ENCODE peak calls at places on chromosomes 2 and 18, in seven cellular contexts. One of them, this sample, is unnamed.

GRCh38 chr2:112674229-112674628 is 28.5 kb downstream of the SLC20A1 start:
- DNase-seq in AML-193: peak
- DNase-seq in HT1080: no peak
- DNase-seq in SJSA1: no peak
- DNase-seq in Daoy: no peak
- DNase-seq in astrocyte of the hippocampus: no peak
- DNase-seq in stimulated activated CD8-positive, alpha-beta memory T cell treated with anti-CD3 and anti-CD28 coated beads, Interleukin-15, amount 100 ng/mL, for 48 hours: no peak
- DNase-seq in this sample: no peak

GRCh38 chr18:9017170-9017899 is 85.2 kb upstream of the NDUFV2 start:
- DNase-seq in AML-193: peak
- DNase-seq in HT1080: peak
- DNase-seq in SJSA1: peak
- DNase-seq in Daoy: peak
- DNase-seq in astrocyte of the hippocampus: peak
- DNase-seq in stimulated activated CD8-positive, alpha-beta memory T cell treated with anti-CD3 and anti-CD28 coated beads, Interleukin-15, amount 100 ng/mL, for 48 hours: peak
- DNase-seq in this sample: peak

GRCh38 chr2:44364604-44365003 is 2.9 kb downstream of the CAMKMT start:
- DNase-seq in AML-193: no peak
- DNase-seq in HT1080: no peak
- DNase-seq in SJSA1: no peak
- DNase-seq in Daoy: no peak
- DNase-seq in astrocyte of the hippocampus: no peak
- DNase-seq in stimulated activated CD8-positive, alpha-beta memory T cell treated with anti-CD3 and anti-CD28 coated beads, Interleukin-15, amount 100 ng/mL, for 48 hours: no peak
- DNase-seq in this sample: no peak

GRCh38 chr2:28649481-28650260 is 102.0 kb upstream of the PPP1CB start:
- DNase-seq in AML-193: no peak
- DNase-seq in HT1080: peak
- DNase-seq in SJSA1: peak
- DNase-seq in Daoy: peak
- DNase-seq in astrocyte of the hippocampus: no peak
- DNase-seq in stimulated activated CD8-positive, alpha-beta memory T cell treated with anti-CD3 and anti-CD28 coated beads, Interleukin-15, amount 100 ng/mL, for 48 hours: peak
- DNase-seq in this sample: no peak

GRCh38 chr2:178152033-178152432 is 39.8 kb downstream of the RBM45 start:
- DNase-seq in AML-193: no peak
- DNase-seq in HT1080: no peak
- DNase-seq in SJSA1: peak
- DNase-seq in Daoy: no peak
- DNase-seq in astrocyte of the hippocampus: no peak
- DNase-seq in stimulated activated CD8-positive, alpha-beta memory T cell treated with anti-CD3 and anti-CD28 coated beads, Interleukin-15, amount 100 ng/mL, for 48 hours: no peak
- DNase-seq in this sample: no peak

GRCh38 chr2:10204326-10205200 is 82.0 kb downstream of the RRM2 start:
- DNase-seq in AML-193: no peak
- DNase-seq in HT1080: no peak
- DNase-seq in SJSA1: no peak
- DNase-seq in Daoy: no peak
- DNase-seq in astrocyte of the hippocampus: peak
- DNase-seq in stimulated activated CD8-positive, alpha-beta memory T cell treated with anti-CD3 and anti-CD28 coated beads, Interleukin-15, amount 100 ng/mL, for 48 hours: no peak
- DNase-seq in this sample: no peak

GRCh38 chr18:14089176-14089575 is 43.1 kb downstream of the ZNF519 start:
- DNase-seq in AML-193: no peak
- DNase-seq in HT1080: no peak
- DNase-seq in SJSA1: no peak
- DNase-seq in Daoy: no peak
- DNase-seq in astrocyte of the hippocampus: peak
- DNase-seq in stimulated activated CD8-positive, alpha-beta memory T cell treated with anti-CD3 and anti-CD28 coated beads, Interleukin-15, amount 100 ng/mL, for 48 hours: no peak
- DNase-seq in this sample: no peak

GRCh38 chr18:3649559-3650426 is 199.8 kb downstream of the TGIF1 start:
- DNase-seq in AML-193: no peak
- DNase-seq in HT1080: peak
- DNase-seq in SJSA1: peak
- DNase-seq in Daoy: peak
- DNase-seq in astrocyte of the hippocampus: peak
- DNase-seq in stimulated activated CD8-positive, alpha-beta memory T cell treated with anti-CD3 and anti-CD28 coated beads, Interleukin-15, amount 100 ng/mL, for 48 hours: no peak
- DNase-seq in this sample: no peak

GRCh38 chr18:79404567-79404910 is 8.8 kb downstream of the NFATC1 start:
- DNase-seq in AML-193: no peak
- DNase-seq in HT1080: no peak
- DNase-seq in SJSA1: no peak
- DNase-seq in Daoy: no peak
- DNase-seq in astrocyte of the hippocampus: no peak
- DNase-seq in stimulated activated CD8-positive, alpha-beta memory T cell treated with anti-CD3 and anti-CD28 coated beads, Interleukin-15, amount 100 ng/mL, for 48 hours: no peak
- DNase-seq in this sample: no peak

GRCh38 chr2:186433040-186433439 is 53.0 kb upstream of the ZC3H15 start:
- DNase-seq in AML-193: no peak
- DNase-seq in HT1080: no peak
- DNase-seq in SJSA1: no peak
- DNase-seq in Daoy: no peak
- DNase-seq in astrocyte of the hippocampus: no peak
- DNase-seq in stimulated activated CD8-positive, alpha-beta memory T cell treated with anti-CD3 and anti-CD28 coated beads, Interleukin-15, amount 100 ng/mL, for 48 hours: no peak
- DNase-seq in this sample: no peak

GRCh38 chr18:49249523-49249922 is 210.9 kb downstream of the DYM start:
- DNase-seq in AML-193: peak
- DNase-seq in HT1080: peak
- DNase-seq in SJSA1: peak
- DNase-seq in Daoy: peak
- DNase-seq in astrocyte of the hippocampus: peak
- DNase-seq in stimulated activated CD8-positive, alpha-beta memory T cell treated with anti-CD3 and anti-CD28 coated beads, Interleukin-15, amount 100 ng/mL, for 48 hours: no peak
- DNase-seq in this sample: no peak

GRCh38 chr2:5609191-5609590 is 83.0 kb upstream of the SOX11 start:
- DNase-seq in AML-193: no peak
- DNase-seq in HT1080: no peak
- DNase-seq in SJSA1: no peak
- DNase-seq in Daoy: no peak
- DNase-seq in astrocyte of the hippocampus: no peak
- DNase-seq in stimulated activated CD8-positive, alpha-beta memory T cell treated with anti-CD3 and anti-CD28 coated beads, Interleukin-15, amount 100 ng/mL, for 48 hours: no peak
- DNase-seq in this sample: no peak

GRCh38 chr18:21305621-21306020 is 63.6 kb downstream of the GREB1L start:
- DNase-seq in AML-193: no peak
- DNase-seq in HT1080: no peak
- DNase-seq in SJSA1: no peak
- DNase-seq in Daoy: no peak
- DNase-seq in astrocyte of the hippocampus: no peak
- DNase-seq in stimulated activated CD8-positive, alpha-beta memory T cell treated with anti-CD3 and anti-CD28 coated beads, Interleukin-15, amount 100 ng/mL, for 48 hours: no peak
- DNase-seq in this sample: no peak

GRCh38 chr2:24724111-24724775 is 68.9 kb downstream of the PTRHD1 start:
- DNase-seq in AML-193: no peak
- DNase-seq in HT1080: no peak
- DNase-seq in SJSA1: peak
- DNase-seq in Daoy: no peak
- DNase-seq in astrocyte of the hippocampus: no peak
- DNase-seq in stimulated activated CD8-positive, alpha-beta memory T cell treated with anti-CD3 and anti-CD28 coated beads, Interleukin-15, amount 100 ng/mL, for 48 hours: no peak
- DNase-seq in this sample: no peak

GRCh38 chr2:230179907-230180306 is 39.9 kb downstream of the SP110 start:
- DNase-seq in AML-193: no peak
- DNase-seq in HT1080: no peak
- DNase-seq in SJSA1: no peak
- DNase-seq in Daoy: no peak
- DNase-seq in astrocyte of the hippocampus: no peak
- DNase-seq in stimulated activated CD8-positive, alpha-beta memory T cell treated with anti-CD3 and anti-CD28 coated beads, Interleukin-15, amount 100 ng/mL, for 48 hours: no peak
- DNase-seq in this sample: no peak

GRCh38 chr2:85302106-85302505 is 25.7 kb downstream of the TGOLN2 start:
- DNase-seq in AML-193: no peak
- DNase-seq in HT1080: no peak
- DNase-seq in SJSA1: no peak
- DNase-seq in Daoy: no peak
- DNase-seq in astrocyte of the hippocampus: no peak
- DNase-seq in stimulated activated CD8-positive, alpha-beta memory T cell treated with anti-CD3 and anti-CD28 coated beads, Interleukin-15, amount 100 ng/mL, for 48 hours: no peak
- DNase-seq in this sample: no peak

GRCh38 chr18:31499157-31499524 is 1.2 kb downstream of the DSG2 start:
- DNase-seq in AML-193: no peak
- DNase-seq in HT1080: no peak
- DNase-seq in SJSA1: no peak
- DNase-seq in Daoy: no peak
- DNase-seq in astrocyte of the hippocampus: no peak
- DNase-seq in stimulated activated CD8-positive, alpha-beta memory T cell treated with anti-CD3 and anti-CD28 coated beads, Interleukin-15, amount 100 ng/mL, for 48 hours: no peak
- DNase-seq in this sample: no peak

GRCh38 chr18:46340716-46341115 is 236.5 kb downstream of the HAUS1 start:
- DNase-seq in AML-193: no peak
- DNase-seq in HT1080: no peak
- DNase-seq in SJSA1: no peak
- DNase-seq in Daoy: no peak
- DNase-seq in astrocyte of the hippocampus: no peak
- DNase-seq in stimulated activated CD8-positive, alpha-beta memory T cell treated with anti-CD3 and anti-CD28 coated beads, Interleukin-15, amount 100 ng/mL, for 48 hours: no peak
- DNase-seq in this sample: no peak

GRCh38 chr2:239106314-239106908 is 258.5 kb downstream of the TWIST2 start:
- DNase-seq in AML-193: no peak
- DNase-seq in HT1080: peak
- DNase-seq in SJSA1: no peak
- DNase-seq in Daoy: peak
- DNase-seq in astrocyte of the hippocampus: peak
- DNase-seq in stimulated activated CD8-positive, alpha-beta memory T cell treated with anti-CD3 and anti-CD28 coated beads, Interleukin-15, amount 100 ng/mL, for 48 hours: no peak
- DNase-seq in this sample: no peak

GRCh38 chr18:63161728-63162195 is 157.8 kb downstream of the BCL2 start:
- DNase-seq in AML-193: peak
- DNase-seq in HT1080: peak
- DNase-seq in SJSA1: peak
- DNase-seq in Daoy: peak
- DNase-seq in astrocyte of the hippocampus: peak
- DNase-seq in stimulated activated CD8-positive, alpha-beta memory T cell treated with anti-CD3 and anti-CD28 coated beads, Interleukin-15, amount 100 ng/mL, for 48 hours: peak
- DNase-seq in this sample: peak

GRCh38 chr2:204234879-204235278 is 298.3 kb downstream of the ICOS start:
- DNase-seq in AML-193: no peak
- DNase-seq in HT1080: peak
- DNase-seq in SJSA1: no peak
- DNase-seq in Daoy: peak
- DNase-seq in astrocyte of the hippocampus: peak
- DNase-seq in stimulated activated CD8-positive, alpha-beta memory T cell treated with anti-CD3 and anti-CD28 coated beads, Interleukin-15, amount 100 ng/mL, for 48 hours: no peak
- DNase-seq in this sample: no peak

GRCh38 chr18:58896734-58897508 is 32.2 kb downstream of the ZNF532 start:
- DNase-seq in AML-193: no peak
- DNase-seq in HT1080: no peak
- DNase-seq in SJSA1: no peak
- DNase-seq in Daoy: no peak
- DNase-seq in astrocyte of the hippocampus: no peak
- DNase-seq in stimulated activated CD8-positive, alpha-beta memory T cell treated with anti-CD3 and anti-CD28 coated beads, Interleukin-15, amount 100 ng/mL, for 48 hours: no peak
- DNase-seq in this sample: no peak

GRCh38 chr2:5698171-5698570 is 6.0 kb downstream of the SOX11 start:
- DNase-seq in AML-193: no peak
- DNase-seq in HT1080: no peak
- DNase-seq in SJSA1: no peak
- DNase-seq in Daoy: no peak
- DNase-seq in astrocyte of the hippocampus: no peak
- DNase-seq in stimulated activated CD8-positive, alpha-beta memory T cell treated with anti-CD3 and anti-CD28 coated beads, Interleukin-15, amount 100 ng/mL, for 48 hours: no peak
- DNase-seq in this sample: no peak

GRCh38 chr2:14781148-14781547 is 148.6 kb downstream of the LRATD1 start:
- DNase-seq in AML-193: no peak
- DNase-seq in HT1080: no peak
- DNase-seq in SJSA1: no peak
- DNase-seq in Daoy: no peak
- DNase-seq in astrocyte of the hippocampus: no peak
- DNase-seq in stimulated activated CD8-positive, alpha-beta memory T cell treated with anti-CD3 and anti-CD28 coated beads, Interleukin-15, amount 100 ng/mL, for 48 hours: no peak
- DNase-seq in this sample: no peak

GRCh38 chr2:216653931-216654365 is 20.7 kb downstream of the IGFBP2 start:
- DNase-seq in AML-193: no peak
- DNase-seq in HT1080: no peak
- DNase-seq in SJSA1: no peak
- DNase-seq in Daoy: no peak
- DNase-seq in astrocyte of the hippocampus: no peak
- DNase-seq in stimulated activated CD8-positive, alpha-beta memory T cell treated with anti-CD3 and anti-CD28 coated beads, Interleukin-15, amount 100 ng/mL, for 48 hours: no peak
- DNase-seq in this sample: no peak

GRCh38 chr2:26752636-26753035 is 11.4 kb upstream of the SLC35F6 start:
- DNase-seq in AML-193: no peak
- DNase-seq in HT1080: no peak
- DNase-seq in SJSA1: no peak
- DNase-seq in Daoy: no peak
- DNase-seq in astrocyte of the hippocampus: no peak
- DNase-seq in stimulated activated CD8-positive, alpha-beta memory T cell treated with anti-CD3 and anti-CD28 coated beads, Interleukin-15, amount 100 ng/mL, for 48 hours: no peak
- DNase-seq in this sample: no peak

GRCh38 chr2:134228493-134228903 is 25.4 kb upstream of the MGAT5 start:
- DNase-seq in AML-193: peak
- DNase-seq in HT1080: peak
- DNase-seq in SJSA1: no peak
- DNase-seq in Daoy: no peak
- DNase-seq in astrocyte of the hippocampus: no peak
- DNase-seq in stimulated activated CD8-positive, alpha-beta memory T cell treated with anti-CD3 and anti-CD28 coated beads, Interleukin-15, amount 100 ng/mL, for 48 hours: no peak
- DNase-seq in this sample: no peak

GRCh38 chr2:109382946-109383345 is 230.8 kb downstream of the SEPTIN10 start:
- DNase-seq in AML-193: no peak
- DNase-seq in HT1080: peak
- DNase-seq in SJSA1: peak
- DNase-seq in Daoy: peak
- DNase-seq in astrocyte of the hippocampus: peak
- DNase-seq in stimulated activated CD8-positive, alpha-beta memory T cell treated with anti-CD3 and anti-CD28 coated beads, Interleukin-15, amount 100 ng/mL, for 48 hours: no peak
- DNase-seq in this sample: no peak

GRCh38 chr2:217469203-217469810 is 533.5 kb downstream of the TNS1 start:
- DNase-seq in AML-193: no peak
- DNase-seq in HT1080: peak
- DNase-seq in SJSA1: no peak
- DNase-seq in Daoy: no peak
- DNase-seq in astrocyte of the hippocampus: no peak
- DNase-seq in stimulated activated CD8-positive, alpha-beta memory T cell treated with anti-CD3 and anti-CD28 coated beads, Interleukin-15, amount 100 ng/mL, for 48 hours: no peak
- DNase-seq in this sample: no peak

GRCh38 chr2:64626963-64627760 is 26.6 kb downstream of the SERTAD2 start:
- DNase-seq in AML-193: no peak
- DNase-seq in HT1080: no peak
- DNase-seq in SJSA1: no peak
- DNase-seq in Daoy: no peak
- DNase-seq in astrocyte of the hippocampus: peak
- DNase-seq in stimulated activated CD8-positive, alpha-beta memory T cell treated with anti-CD3 and anti-CD28 coated beads, Interleukin-15, amount 100 ng/mL, for 48 hours: no peak
- DNase-seq in this sample: no peak

GRCh38 chr2:231960810-231961348 is 634 bp upstream of the DIS3L2 start:
- DNase-seq in AML-193: no peak
- DNase-seq in HT1080: no peak
- DNase-seq in SJSA1: no peak
- DNase-seq in Daoy: no peak
- DNase-seq in astrocyte of the hippocampus: peak
- DNase-seq in stimulated activated CD8-positive, alpha-beta memory T cell treated with anti-CD3 and anti-CD28 coated beads, Interleukin-15, amount 100 ng/mL, for 48 hours: no peak
- DNase-seq in this sample: no peak

GRCh38 chr2:109377976-109378375 is 235.8 kb downstream of the SEPTIN10 start:
- DNase-seq in AML-193: no peak
- DNase-seq in HT1080: no peak
- DNase-seq in SJSA1: no peak
- DNase-seq in Daoy: no peak
- DNase-seq in astrocyte of the hippocampus: no peak
- DNase-seq in stimulated activated CD8-positive, alpha-beta memory T cell treated with anti-CD3 and anti-CD28 coated beads, Interleukin-15, amount 100 ng/mL, for 48 hours: no peak
- DNase-seq in this sample: peak

GRCh38 chr2:15028406-15028805 is 395.9 kb downstream of the LRATD1 start:
- DNase-seq in AML-193: no peak
- DNase-seq in HT1080: no peak
- DNase-seq in SJSA1: no peak
- DNase-seq in Daoy: no peak
- DNase-seq in astrocyte of the hippocampus: no peak
- DNase-seq in stimulated activated CD8-positive, alpha-beta memory T cell treated with anti-CD3 and anti-CD28 coated beads, Interleukin-15, amount 100 ng/mL, for 48 hours: no peak
- DNase-seq in this sample: no peak

GRCh38 chr2:237196866-237197618 is 111.4 kb downstream of the COPS8 start:
- DNase-seq in AML-193: no peak
- DNase-seq in HT1080: peak
- DNase-seq in SJSA1: peak
- DNase-seq in Daoy: peak
- DNase-seq in astrocyte of the hippocampus: no peak
- DNase-seq in stimulated activated CD8-positive, alpha-beta memory T cell treated with anti-CD3 and anti-CD28 coated beads, Interleukin-15, amount 100 ng/mL, for 48 hours: no peak
- DNase-seq in this sample: no peak

GRCh38 chr18:28712172-28712571 is 535.2 kb upstream of the CDH2 start:
- DNase-seq in AML-193: no peak
- DNase-seq in HT1080: no peak
- DNase-seq in SJSA1: no peak
- DNase-seq in Daoy: no peak
- DNase-seq in astrocyte of the hippocampus: no peak
- DNase-seq in stimulated activated CD8-positive, alpha-beta memory T cell treated with anti-CD3 and anti-CD28 coated beads, Interleukin-15, amount 100 ng/mL, for 48 hours: no peak
- DNase-seq in this sample: no peak